ENCODE peak calls at places on chromosomes 16 and 17, in ten cellular contexts. R, Q, P, X, Z, F, V, C, T and L are unnamed samples. For H3K4me1, the result is how much of the 10 kb centered on the place peaks cover.

GRCh38 chr17:75498726-75499213 is 16.6 kb downstream of the CASKIN2 start:
- ATAC-seq in F (no peak), C (peak), R (no peak), Q (no peak), V (peak), T (peak), P (no peak), Z (no peak), X (no peak), L (no peak)

GRCh38 chr16:81971853-81972252 is 39.4 kb downstream of the SDR42E1 start:
- ATAC-seq in R (no peak), V (no peak), C (no peak), P (no peak), Z (no peak), T (no peak), X (no peak), Q (no peak), F (no peak), L (no peak)

GRCh38 chr16:9957433-9957832 is 224.8 kb downstream of the GRIN2A start:
- ATAC-seq in T (no peak), F (no peak), Z (no peak), Q (no peak), P (no peak), R (no peak), V (no peak), X (no peak), C (no peak), L (no peak)

GRCh38 chr17:21286771-21287702 is 2.5 kb downstream of the MAP2K3 start:
- ATAC-seq in V (no peak), C (no peak), X (no peak), R (no peak), F (peak), P (no peak), T (peak), Q (peak), Z (peak), L (no peak)

GRCh38 chr16:12904041-12904671 is 2.8 kb downstream of the SHISA9 start:
- ATAC-seq in C (no peak), Z (no peak), V (no peak), P (no peak), T (no peak), X (no peak), F (no peak), Q (no peak), R (no peak), L (no peak)

GRCh38 chr17:7440823-7441174 is 1.5 kb downstream of the FGF11 start:
- ATAC-seq in C (peak), T (no peak), F (no peak), X (no peak), P (no peak), Z (no peak), V (no peak), Q (no peak), R (no peak), L (no peak)

GRCh38 chr17:21523482-21524210 is 147.5 kb downstream of the KCNJ12 start:
- ATAC-seq in R (no peak), T (no peak), V (no peak), Z (no peak), Q (no peak), C (peak), X (no peak), P (no peak), F (no peak), L (no peak)

GRCh38 chr17:6327007-6327406 is 107.9 kb downstream of the AIPL1 start:
- ATAC-seq in V (peak), Q (no peak), F (peak), Z (no peak), P (no peak), R (no peak), T (no peak), C (peak), X (no peak), L (peak)

GRCh38 chr17:32746280-32746679 is 130.6 kb downstream of the MYO1D start:
- ATAC-seq in Z (no peak), R (no peak), C (no peak), T (no peak), Q (no peak), X (no peak), P (no peak), F (no peak), V (no peak), L (no peak)

GRCh38 chr16:3597676-3598075 is 13.7 kb downstream of the SLX4 start:
- ATAC-seq in R (no peak), T (no peak), P (no peak), V (no peak), Q (no peak), F (no peak), X (no peak), C (no peak), Z (no peak), L (no peak)

DNA sequence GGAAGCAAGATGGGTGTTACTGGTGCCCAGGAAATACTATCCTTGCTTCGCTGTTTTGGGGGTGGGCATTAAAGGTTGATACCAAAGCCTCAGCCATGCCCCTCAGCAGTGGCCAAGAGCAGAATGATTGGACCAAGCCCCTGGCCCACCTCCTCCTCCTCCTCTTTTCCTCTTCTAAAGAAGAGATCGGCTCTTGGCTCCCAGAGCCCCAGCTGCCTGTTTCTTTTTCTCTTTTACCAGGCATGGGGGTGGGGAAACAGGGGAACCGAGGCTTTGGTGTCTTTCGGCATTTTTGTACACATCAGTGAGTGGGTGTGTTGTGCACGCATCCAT is 5.8 kb downstream of the THRA start:
- ATAC-seq in Q (no peak), Z (no peak), F (no peak), X (no peak), R (no peak), T (no peak), P (no peak), C (no peak), V (no peak), L (no peak)
- H3K4me1 ChIP-seq in Q (half or more), Z (half or more), F (half or more), X (half or more), R (half or more), T (half or more), P (under half), C (half or more), V (half or more), L (half or more)

DNA sequence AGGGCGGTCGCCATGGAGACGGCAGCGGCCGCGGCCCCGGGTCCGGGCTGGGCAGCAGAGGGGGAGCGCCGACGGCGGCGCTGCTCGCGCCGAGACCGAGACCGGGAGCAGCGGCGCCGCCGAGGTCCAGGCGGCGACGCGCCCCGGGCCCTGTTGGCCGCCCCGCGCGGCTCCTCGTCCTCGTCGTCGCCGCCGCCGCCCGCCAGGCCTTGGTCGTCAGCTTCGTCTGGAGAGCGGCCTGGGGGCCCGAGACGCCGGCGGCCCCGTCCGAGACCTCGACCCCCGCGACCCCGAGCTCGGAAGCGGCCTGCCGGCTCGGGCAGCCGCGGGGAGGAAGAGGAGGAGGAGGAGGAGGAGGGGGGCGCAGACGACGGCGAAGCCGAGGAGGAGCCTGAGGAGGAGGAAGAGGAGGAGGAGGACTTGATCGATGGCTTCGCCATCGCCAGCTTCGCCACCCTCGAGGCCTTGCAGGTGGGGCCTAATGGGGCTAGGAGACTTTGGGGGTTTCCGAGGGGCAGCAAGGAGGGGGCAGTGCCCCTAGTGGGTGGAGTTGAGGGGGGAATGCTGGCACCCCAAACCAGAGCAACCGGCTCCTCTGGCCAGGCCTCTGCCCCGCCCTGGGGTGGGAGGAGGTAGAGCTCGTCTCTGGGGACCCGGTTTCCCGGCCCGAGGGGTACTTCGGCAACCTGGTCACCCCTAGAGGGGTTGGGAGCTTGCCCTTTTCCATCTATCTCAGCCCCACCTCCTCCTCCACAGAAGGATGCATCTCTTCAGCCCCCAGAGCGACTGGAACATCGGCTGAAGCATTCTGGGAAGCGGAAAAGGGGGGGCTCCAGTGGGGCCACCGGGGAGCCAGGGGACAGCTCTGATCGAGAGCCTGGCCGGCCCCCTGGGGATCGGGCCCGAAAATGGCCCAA is 1.5 kb downstream of the FBRS start:
- ATAC-seq in X (no peak), P (no peak), Z (no peak), R (no peak), Q (no peak), V (no peak), T (no peak), F (no peak), C (no peak), L (no peak)
- H3K4me1 ChIP-seq in X (half or more), P (under half), Z (under half), R (under half), Q (under half), V (under half), T (under half), F (half or more), C (under half), L (under half)

GRCh38 chr16:85614338-85615013 is 1.4 kb downstream of the GSE1 start:
- ATAC-seq in P (no peak), Z (no peak), R (no peak), V (no peak), C (no peak), Q (no peak), X (no peak), T (no peak), F (no peak), L (no peak)
- H3K4me1 ChIP-seq in P (under half), Z (half or more), R (half or more), V (half or more), C (half or more), Q (under half), X (half or more), T (under half), F (half or more), L (under half)

GRCh38 chr17:4601326-4601725 is 17.0 kb downstream of the SMTNL2 start:
- ATAC-seq in F (no peak), R (no peak), T (no peak), Z (no peak), V (no peak), P (no peak), C (no peak), Q (no peak), X (no peak), L (no peak)

GRCh38 chr17:4604111-4604644 is 19.8 kb downstream of the SMTNL2 start:
- ATAC-seq in R (no peak), T (no peak), Z (no peak), C (peak), F (no peak), X (no peak), Q (no peak), P (no peak), V (peak), L (no peak)

GRCh38 chr17:4599505-4600281 is 15.4 kb downstream of the SMTNL2 start:
- ATAC-seq in X (no peak), C (peak), Q (peak), V (peak), F (peak), Z (no peak), T (no peak), R (peak), P (peak), L (peak)

GRCh38 chr17:4600563-4600962 is 16.2 kb downstream of the SMTNL2 start:
- ATAC-seq in C (peak), R (no peak), Q (no peak), Z (no peak), P (no peak), V (peak), F (no peak), T (peak), X (no peak), L (no peak)

DNA sequence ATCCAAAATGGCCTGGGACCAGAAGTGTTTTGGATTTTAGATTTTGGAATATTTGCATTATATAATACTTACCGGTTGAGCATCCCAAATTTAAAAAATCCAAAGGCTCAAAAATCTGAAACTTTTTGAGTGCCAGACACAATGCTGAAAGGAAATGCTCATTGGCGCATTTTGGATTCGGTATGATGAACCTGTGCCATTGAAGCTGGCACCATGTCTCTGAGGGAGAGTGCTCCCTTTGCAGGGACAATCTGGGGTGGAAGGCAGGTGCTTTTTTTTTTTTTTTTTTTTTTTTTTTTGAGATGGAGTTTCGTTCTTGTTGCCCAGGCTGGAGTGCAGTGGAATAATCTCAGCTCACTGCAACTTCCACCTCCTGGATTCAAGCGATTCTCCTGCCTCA is 17.7 kb downstream of the SMTNL2 start:
- ATAC-seq in R (no peak), C (no peak), V (no peak), X (no peak), Q (no peak), T (no peak), Z (no peak), P (no peak), F (no peak), L (no peak)
- H3K4me1 ChIP-seq in R (under half), C (half or more), V (under half), X (under half), Q (under half), T (under half), Z (under half), P (under half), F (under half), L (half or more)

GRCh38 chr17:40244255-40244654 is 25.2 kb downstream of the WIPF2 start:
- ATAC-seq in X (no peak), F (peak), R (no peak), V (peak), Z (no peak), Q (peak), T (no peak), P (no peak), C (no peak), L (no peak)
- H3K4me1 ChIP-seq in X (under half), F (under half), R (under half), V (under half), Z (under half), Q (under half), T (under half), P (under half), C (under half), L (half or more)